ENCODE peak calls at places on chromosomes 5 and 9, in nine cellular contexts. One of them, this sample, is unnamed.

GRCh38 chr5:170757182-170757601 is 26.3 kb upstream of the GABRP start:
- DNase-seq in colonic mucosa: no peak
- DNase-seq in fibroblast of villous mesenchyme: peak; percentile 35
- DNase-seq in cardiac fibroblast: peak; percentile 68
- DNase-seq in activated B cell treated with CpG ODN at 0.5 μM for 24 hours: no peak
- DNase-seq in lung: no peak
- DNase-seq in endothelial cell of umbilical vein: peak; percentile 82
- DNase-seq in esophagus squamous epithelium: no peak
- DNase-seq in PC-9: peak; percentile 45
- DNase-seq in this sample: peak; percentile 59

GRCh38 chr9:71944754-71945409 is 33.4 kb downstream of the C9orf85 start:
- DNase-seq in esophagus squamous epithelium: no peak
- DNase-seq in cardiac fibroblast: no peak
- DNase-seq in fibroblast of villous mesenchyme: no peak
- DNase-seq in activated B cell treated with CpG ODN at 0.5 μM for 24 hours: no peak
- DNase-seq in PC-9: no peak
- DNase-seq in lung: no peak
- DNase-seq in endothelial cell of umbilical vein: no peak
- DNase-seq in colonic mucosa: no peak
- DNase-seq in this sample: no peak

GRCh38 chr5:137607771-137608170 is 108.6 kb upstream of the SPOCK1 start:
- DNase-seq in colonic mucosa: no peak
- DNase-seq in lung: no peak
- DNase-seq in activated B cell treated with CpG ODN at 0.5 μM for 24 hours: no peak
- DNase-seq in endothelial cell of umbilical vein: no peak
- DNase-seq in fibroblast of villous mesenchyme: no peak
- DNase-seq in cardiac fibroblast: no peak
- DNase-seq in esophagus squamous epithelium: no peak
- DNase-seq in PC-9: no peak
- DNase-seq in this sample: no peak

GRCh38 chr9:18396102-18396728 is 77.7 kb upstream of the ADAMTSL1 start:
- DNase-seq in colonic mucosa: no peak
- DNase-seq in fibroblast of villous mesenchyme: peak; percentile 3
- DNase-seq in endothelial cell of umbilical vein: peak; percentile 59
- DNase-seq in activated B cell treated with CpG ODN at 0.5 μM for 24 hours: no peak
- DNase-seq in lung: no peak
- DNase-seq in cardiac fibroblast: peak; percentile 32
- DNase-seq in PC-9: no peak
- DNase-seq in esophagus squamous epithelium: no peak
- DNase-seq in this sample: peak; percentile 30

GRCh38 chr5:9658726-9659125 is 28.6 kb upstream of the TAS2R1 start:
- DNase-seq in esophagus squamous epithelium: no peak
- DNase-seq in activated B cell treated with CpG ODN at 0.5 μM for 24 hours: no peak
- DNase-seq in endothelial cell of umbilical vein: no peak
- DNase-seq in cardiac fibroblast: no peak
- DNase-seq in fibroblast of villous mesenchyme: peak; percentile 36
- DNase-seq in colonic mucosa: no peak
- DNase-seq in PC-9: no peak
- DNase-seq in lung: no peak
- DNase-seq in this sample: peak; percentile 28

GRCh38 chr9:81474792-81475191 is 214.6 kb downstream of the TLE1 start:
- DNase-seq in fibroblast of villous mesenchyme: no peak
- DNase-seq in colonic mucosa: no peak
- DNase-seq in lung: no peak
- DNase-seq in endothelial cell of umbilical vein: no peak
- DNase-seq in cardiac fibroblast: no peak
- DNase-seq in activated B cell treated with CpG ODN at 0.5 μM for 24 hours: no peak
- DNase-seq in PC-9: no peak
- DNase-seq in esophagus squamous epithelium: no peak
- DNase-seq in this sample: no peak

GRCh38 chr9:130570200-130570599 is 9.2 kb upstream of the FUBP3 start:
- DNase-seq in fibroblast of villous mesenchyme: peak; percentile 17
- DNase-seq in esophagus squamous epithelium: no peak
- DNase-seq in cardiac fibroblast: peak; percentile 47
- DNase-seq in colonic mucosa: no peak
- DNase-seq in activated B cell treated with CpG ODN at 0.5 μM for 24 hours: no peak
- DNase-seq in PC-9: peak; percentile 44
- DNase-seq in endothelial cell of umbilical vein: no peak
- DNase-seq in lung: no peak
- DNase-seq in this sample: peak; percentile 37

GRCh38 chr5:67214036-67214435 is 17.4 kb upstream of the CD180 start:
- DNase-seq in esophagus squamous epithelium: no peak
- DNase-seq in fibroblast of villous mesenchyme: no peak
- DNase-seq in endothelial cell of umbilical vein: no peak
- DNase-seq in activated B cell treated with CpG ODN at 0.5 μM for 24 hours: no peak
- DNase-seq in PC-9: no peak
- DNase-seq in lung: no peak
- DNase-seq in colonic mucosa: no peak
- DNase-seq in cardiac fibroblast: no peak
- DNase-seq in this sample: no peak

GRCh38 chr5:72427488-72428437 is 79.4 kb downstream of the ZNF366 start:
- DNase-seq in activated B cell treated with CpG ODN at 0.5 μM for 24 hours: no peak
- DNase-seq in colonic mucosa: no peak
- DNase-seq in endothelial cell of umbilical vein: peak; percentile 17
- DNase-seq in cardiac fibroblast: peak; percentile 64
- DNase-seq in esophagus squamous epithelium: no peak
- DNase-seq in fibroblast of villous mesenchyme: peak; percentile 76
- DNase-seq in PC-9: no peak
- DNase-seq in lung: no peak
- DNase-seq in this sample: peak; percentile 58

GRCh38 chr9:133509179-133510083 is 15.3 kb downstream of the MYMK start:
- DNase-seq in esophagus squamous epithelium: no peak
- DNase-seq in lung: no peak
- DNase-seq in PC-9: peak; percentile 55
- DNase-seq in endothelial cell of umbilical vein: no peak
- DNase-seq in activated B cell treated with CpG ODN at 0.5 μM for 24 hours: no peak
- DNase-seq in cardiac fibroblast: peak; percentile 39
- DNase-seq in fibroblast of villous mesenchyme: peak; percentile 53
- DNase-seq in colonic mucosa: peak; percentile 46
- DNase-seq in this sample: no peak

GRCh38 chr5:112703866-112704820 is 33.5 kb upstream of the APC start:
- DNase-seq in endothelial cell of umbilical vein: peak; percentile 80
- DNase-seq in colonic mucosa: no peak
- DNase-seq in PC-9: no peak
- DNase-seq in cardiac fibroblast: peak; percentile 91
- DNase-seq in lung: no peak
- DNase-seq in esophagus squamous epithelium: no peak
- DNase-seq in fibroblast of villous mesenchyme: peak; percentile 79
- DNase-seq in activated B cell treated with CpG ODN at 0.5 μM for 24 hours: no peak
- DNase-seq in this sample: peak; percentile 75

GRCh38 chr9:96859461-96860198 is 5.3 kb upstream of the ZNF782 start:
- DNase-seq in endothelial cell of umbilical vein: no peak
- DNase-seq in fibroblast of villous mesenchyme: peak; percentile 75
- DNase-seq in activated B cell treated with CpG ODN at 0.5 μM for 24 hours: no peak
- DNase-seq in lung: no peak
- DNase-seq in PC-9: peak; percentile 77
- DNase-seq in cardiac fibroblast: peak; percentile 25
- DNase-seq in esophagus squamous epithelium: no peak
- DNase-seq in colonic mucosa: no peak
- DNase-seq in this sample: peak; percentile 35

GRCh38 chr9:70479880-70480291 is 65.4 kb upstream of the KLF9 start:
- DNase-seq in lung: no peak
- DNase-seq in activated B cell treated with CpG ODN at 0.5 μM for 24 hours: no peak
- DNase-seq in endothelial cell of umbilical vein: no peak
- DNase-seq in colonic mucosa: peak; percentile 53
- DNase-seq in PC-9: peak; percentile 66
- DNase-seq in cardiac fibroblast: peak; percentile 92
- DNase-seq in fibroblast of villous mesenchyme: peak; percentile 82
- DNase-seq in esophagus squamous epithelium: no peak
- DNase-seq in this sample: peak; percentile 64

GRCh38 chr5:176671890-176672615 is 24.8 kb downstream of the TSPAN17 start:
- DNase-seq in fibroblast of villous mesenchyme: no peak
- DNase-seq in cardiac fibroblast: no peak
- DNase-seq in endothelial cell of umbilical vein: no peak
- DNase-seq in activated B cell treated with CpG ODN at 0.5 μM for 24 hours: no peak
- DNase-seq in PC-9: no peak
- DNase-seq in esophagus squamous epithelium: no peak
- DNase-seq in colonic mucosa: no peak
- DNase-seq in lung: no peak
- DNase-seq in this sample: no peak
- TF ChIP-seq CTCF in fibroblast of villous mesenchyme: no peak
- TF ChIP-seq CTCF in cardiac fibroblast: no peak
- TF ChIP-seq CTCF in endothelial cell of umbilical vein: no peak
- TF ChIP-seq CTCF in activated B cell treated with CpG ODN at 0.5 μM for 24 hours: no peak
- TF ChIP-seq CTCF in PC-9: no peak
- TF ChIP-seq CTCF in esophagus squamous epithelium: no peak
- TF ChIP-seq CTCF in colonic mucosa: no peak
- TF ChIP-seq CTCF in lung: no peak
- TF ChIP-seq CTCF in this sample: no peak

DNA sequence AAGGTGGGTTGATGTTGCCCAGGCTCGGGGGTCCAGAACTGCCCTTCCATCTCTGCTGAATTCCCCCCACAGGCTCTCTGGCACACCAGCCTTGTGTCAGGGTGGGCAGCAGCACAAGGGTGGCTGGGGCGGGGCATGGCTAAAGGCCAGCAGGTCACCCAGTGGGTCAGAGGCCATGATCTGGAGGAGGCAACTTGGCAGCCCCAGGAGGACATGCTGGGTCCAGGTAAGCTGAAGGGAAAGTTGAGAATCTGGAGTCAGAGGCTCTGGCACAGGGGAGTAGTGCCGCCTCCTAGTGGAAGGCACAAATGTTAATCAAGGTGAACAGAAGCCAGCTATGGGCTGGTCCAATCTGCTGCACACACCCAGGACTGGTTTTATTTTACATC is 6.2 kb downstream of the TMEM8B start:
- DNase-seq in endothelial cell of umbilical vein: no peak
- DNase-seq in esophagus squamous epithelium: no peak
- DNase-seq in activated B cell treated with CpG ODN at 0.5 μM for 24 hours: no peak
- DNase-seq in cardiac fibroblast: no peak
- DNase-seq in lung: no peak
- DNase-seq in colonic mucosa: peak; percentile 65
- DNase-seq in PC-9: no peak
- DNase-seq in fibroblast of villous mesenchyme: no peak
- DNase-seq in this sample: no peak
- TF ChIP-seq CTCF in endothelial cell of umbilical vein: peak; percentile 24
- TF ChIP-seq CTCF in esophagus squamous epithelium: peak; percentile 9
- TF ChIP-seq CTCF in activated B cell treated with CpG ODN at 0.5 μM for 24 hours: no peak
- TF ChIP-seq CTCF in cardiac fibroblast: peak; percentile 28
- TF ChIP-seq CTCF in lung: no peak
- TF ChIP-seq CTCF in colonic mucosa: peak; percentile 30
- TF ChIP-seq CTCF in PC-9: no peak
- TF ChIP-seq CTCF in fibroblast of villous mesenchyme: peak; percentile 24
- TF ChIP-seq CTCF in this sample: peak; percentile 49

GRCh38 chr9:114888599-114888998 is 41.8 kb downstream of the TNFSF8 start:
- DNase-seq in colonic mucosa: no peak
- DNase-seq in esophagus squamous epithelium: no peak
- DNase-seq in activated B cell treated with CpG ODN at 0.5 μM for 24 hours: no peak
- DNase-seq in cardiac fibroblast: no peak
- DNase-seq in endothelial cell of umbilical vein: no peak
- DNase-seq in PC-9: no peak
- DNase-seq in lung: no peak
- DNase-seq in fibroblast of villous mesenchyme: no peak
- DNase-seq in this sample: no peak

GRCh38 chr9:114883709-114884108 is 46.7 kb downstream of the TNFSF8 start:
- DNase-seq in esophagus squamous epithelium: no peak
- DNase-seq in cardiac fibroblast: no peak
- DNase-seq in fibroblast of villous mesenchyme: no peak
- DNase-seq in colonic mucosa: no peak
- DNase-seq in PC-9: no peak
- DNase-seq in activated B cell treated with CpG ODN at 0.5 μM for 24 hours: no peak
- DNase-seq in endothelial cell of umbilical vein: no peak
- DNase-seq in lung: no peak
- DNase-seq in this sample: no peak

GRCh38 chr9:114889802-114890224 is 40.6 kb downstream of the TNFSF8 start:
- DNase-seq in endothelial cell of umbilical vein: no peak
- DNase-seq in colonic mucosa: no peak
- DNase-seq in cardiac fibroblast: no peak
- DNase-seq in fibroblast of villous mesenchyme: no peak
- DNase-seq in activated B cell treated with CpG ODN at 0.5 μM for 24 hours: no peak
- DNase-seq in esophagus squamous epithelium: no peak
- DNase-seq in lung: peak; percentile 53
- DNase-seq in PC-9: peak; percentile 33
- DNase-seq in this sample: no peak

GRCh38 chr9:114884787-114885452 is 45.5 kb downstream of the TNFSF8 start:
- DNase-seq in fibroblast of villous mesenchyme: peak; percentile 80
- DNase-seq in colonic mucosa: peak; percentile 86
- DNase-seq in PC-9: peak; percentile 32
- DNase-seq in lung: peak; percentile 86
- DNase-seq in esophagus squamous epithelium: no peak
- DNase-seq in endothelial cell of umbilical vein: no peak
- DNase-seq in cardiac fibroblast: no peak
- DNase-seq in activated B cell treated with CpG ODN at 0.5 μM for 24 hours: no peak
- DNase-seq in this sample: no peak

DNA sequence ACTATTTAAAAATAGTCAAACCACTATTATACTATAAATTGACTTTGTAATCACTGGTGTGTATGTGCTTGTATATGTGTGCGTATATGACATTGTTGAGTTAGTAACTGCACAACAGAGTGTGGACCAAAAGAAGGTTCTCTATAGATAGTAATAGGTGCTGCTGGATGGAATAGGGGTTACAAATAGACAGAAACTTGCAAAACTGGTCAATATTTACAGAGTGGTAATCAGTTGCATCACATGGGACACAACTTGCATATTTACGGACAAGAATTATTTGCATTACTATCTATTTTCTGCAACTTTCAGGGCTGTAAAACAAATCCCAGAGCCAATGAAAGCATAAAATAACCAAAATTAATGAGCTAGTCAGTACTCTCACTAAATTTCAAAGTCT is 42.4 kb downstream of the TNFSF8 start:
- DNase-seq in cardiac fibroblast: no peak
- DNase-seq in colonic mucosa: no peak
- DNase-seq in esophagus squamous epithelium: no peak
- DNase-seq in PC-9: no peak
- DNase-seq in endothelial cell of umbilical vein: no peak
- DNase-seq in lung: no peak
- DNase-seq in activated B cell treated with CpG ODN at 0.5 μM for 24 hours: no peak
- DNase-seq in fibroblast of villous mesenchyme: no peak
- DNase-seq in this sample: no peak
- TF ChIP-seq CTCF in cardiac fibroblast: no peak
- TF ChIP-seq CTCF in colonic mucosa: no peak
- TF ChIP-seq CTCF in esophagus squamous epithelium: no peak
- TF ChIP-seq CTCF in PC-9: no peak
- TF ChIP-seq CTCF in endothelial cell of umbilical vein: no peak
- TF ChIP-seq CTCF in lung: no peak
- TF ChIP-seq CTCF in activated B cell treated with CpG ODN at 0.5 μM for 24 hours: no peak
- TF ChIP-seq CTCF in fibroblast of villous mesenchyme: no peak
- TF ChIP-seq CTCF in this sample: no peak

GRCh38 chr9:13213337-13213736 is 66.2 kb downstream of the MPDZ start:
- DNase-seq in activated B cell treated with CpG ODN at 0.5 μM for 24 hours: no peak
- DNase-seq in endothelial cell of umbilical vein: peak; percentile 44
- DNase-seq in PC-9: no peak
- DNase-seq in fibroblast of villous mesenchyme: peak; percentile 48
- DNase-seq in esophagus squamous epithelium: no peak
- DNase-seq in cardiac fibroblast: peak; percentile 62
- DNase-seq in lung: no peak
- DNase-seq in colonic mucosa: no peak
- DNase-seq in this sample: no peak
- TF ChIP-seq CTCF in activated B cell treated with CpG ODN at 0.5 μM for 24 hours: no peak
- TF ChIP-seq CTCF in endothelial cell of umbilical vein: peak; percentile 22
- TF ChIP-seq CTCF in PC-9: peak; percentile 65
- TF ChIP-seq CTCF in fibroblast of villous mesenchyme: peak; percentile 42
- TF ChIP-seq CTCF in esophagus squamous epithelium: peak; percentile 20
- TF ChIP-seq CTCF in cardiac fibroblast: peak; percentile 6
- TF ChIP-seq CTCF in lung: no peak
- TF ChIP-seq CTCF in colonic mucosa: no peak
- TF ChIP-seq CTCF in this sample: peak; percentile 6

This sample was measured in brain microvascular endothelial cell.